ENCODE peak calls at places on chromosome 1, in four cellular contexts. V is colonic mucosa, D is heart right ventricle, F is MCF 10A. Y is an unnamed sample.

GRCh38 chr1:209207701-209208286 is 375.7 kb upstream of the CAMK1G start:
- DNase-seq in V (peak), D (peak), F (peak), Y (peak)

GRCh38 chr1:235940282-235940681 is 73.6 kb upstream of the LYST start:
- DNase-seq in V (no peak), D (no peak), F (no peak), Y (no peak)

GRCh38 chr1:186391841-186392240 is 16.2 kb downstream of the ODR4 start:
- DNase-seq in V (no peak), D (no peak), F (no peak), Y (no peak)

GRCh38 chr1:230185076-230186001 is 118.3 kb downstream of the GALNT2 start:
- DNase-seq in V (no peak), D (no peak), F (no peak), Y (no peak)

GRCh38 chr1:2949966-2950925 is 71.0 kb upstream of the ACTRT2 start:
- DNase-seq in V (no peak), D (no peak), F (no peak), Y (no peak)

GRCh38 chr1:206544562-206545257 is 37.4 kb downstream of the RASSF5 start:
- DNase-seq in V (peak), D (peak), F (peak), Y (peak)

GRCh38 chr1:246425139-246425794 is 81.8 kb downstream of the SMYD3 start:
- DNase-seq in V (no peak), D (no peak), F (peak), Y (no peak)

GRCh38 chr1:32337855-32338636 is 2.0 kb upstream of the MARCKSL1 start:
- DNase-seq in V (peak), D (no peak), F (no peak), Y (no peak)

GRCh38 chr1:118871510-118872240 is 116.5 kb downstream of the TBX15 start:
- DNase-seq in V (no peak), D (no peak), F (no peak), Y (no peak)

GRCh38 chr1:1354271-1355247 is 3.8 kb downstream of the MXRA8 start:
- DNase-seq in V (no peak), D (peak), F (no peak), Y (no peak)

GRCh38 chr1:15958788-15959187 is 17.1 kb downstream of the ZBTB17 start:
- DNase-seq in V (no peak), D (no peak), F (no peak), Y (no peak)

GRCh38 chr1:12491691-12492090 is 126.3 kb downstream of the DHRS3 start:
- DNase-seq in V (no peak), D (no peak), F (no peak), Y (no peak)

GRCh38 chr1:14835725-14836124 is 237.2 kb downstream of the KAZN start:
- DNase-seq in V (no peak), D (no peak), F (no peak), Y (no peak)

GRCh38 chr1:11581455-11581854 is 72.8 kb downstream of the FBXO2 start:
- DNase-seq in V (no peak), D (no peak), F (no peak), Y (no peak)

GRCh38 chr1:184972281-184973055 is 1.8 kb downstream of the NIBAN1 start:
- DNase-seq in V (no peak), D (no peak), F (no peak), Y (no peak)

GRCh38 chr1:50704126-50704525 is 255.9 kb downstream of the FAF1 start:
- DNase-seq in V (no peak), D (no peak), F (peak), Y (no peak)

GRCh38 chr1:2070800-2071530 is 20.8 kb downstream of the PRKCZ start:
- DNase-seq in V (no peak), D (peak), F (no peak), Y (no peak)

GRCh38 chr1:232322162-232322734 is 307.7 kb downstream of the SIPA1L2 start:
- DNase-seq in V (peak), D (no peak), F (no peak), Y (no peak)
- TF ChIP-seq CTCF in V (no peak), D (no peak), F (no peak), Y (no peak)

GRCh38 chr1:205319081-205320018 is 2.2 kb downstream of the NUAK2 start:
- DNase-seq in V (peak), D (peak), F (peak), Y (no peak)

GRCh38 chr1:205316179-205316578 is 5.4 kb downstream of the NUAK2 start:
- DNase-seq in V (no peak), D (no peak), F (no peak), Y (no peak)

GRCh38 chr1:205314986-205315618 is 6.4 kb downstream of the NUAK2 start:
- DNase-seq in V (no peak), D (no peak), F (no peak), Y (no peak)

GRCh38 chr1:205318231-205318991 is 3.1 kb downstream of the NUAK2 start:
- DNase-seq in V (peak), D (no peak), F (peak), Y (no peak)

GRCh38 chr1:205317311-205317917 is 4.1 kb downstream of the NUAK2 start:
- DNase-seq in V (peak), D (peak), F (peak), Y (no peak)
- TF ChIP-seq CTCF in V (no peak), D (no peak), F (no peak), Y (no peak)

GRCh38 chr1:228378453-228379164 is 28.0 kb downstream of the TRIM11 start:
- DNase-seq in V (peak), D (peak), F (peak), Y (peak)
- TF ChIP-seq CTCF in V (peak), D (no peak), F (peak), Y (peak)

GRCh38 chr1:216193839-216194443 is 229.3 kb downstream of the USH2A start:
- DNase-seq in V (no peak), D (no peak), F (peak), Y (no peak)
- TF ChIP-seq CTCF in V (no peak), D (no peak), F (peak), Y (peak)

GRCh38 chr1:37862330-37862729 is 2.9 kb upstream of the MTF1 start:
- DNase-seq in V (no peak), D (no peak), F (peak), Y (no peak)

GRCh38 chr1:37861151-37861550 is 1.8 kb upstream of the MTF1 start:
- DNase-seq in V (no peak), D (no peak), F (no peak), Y (no peak)

GRCh38 chr1:37859507-37860345 is at the start of gene MTF1:
- DNase-seq in V (peak), D (peak), F (peak), Y (peak)

GRCh38 chr1:37858931-37859506 is 373 bp downstream of the MTF1 start:
- DNase-seq in V (no peak), D (no peak), F (no peak), Y (no peak)

DNA sequence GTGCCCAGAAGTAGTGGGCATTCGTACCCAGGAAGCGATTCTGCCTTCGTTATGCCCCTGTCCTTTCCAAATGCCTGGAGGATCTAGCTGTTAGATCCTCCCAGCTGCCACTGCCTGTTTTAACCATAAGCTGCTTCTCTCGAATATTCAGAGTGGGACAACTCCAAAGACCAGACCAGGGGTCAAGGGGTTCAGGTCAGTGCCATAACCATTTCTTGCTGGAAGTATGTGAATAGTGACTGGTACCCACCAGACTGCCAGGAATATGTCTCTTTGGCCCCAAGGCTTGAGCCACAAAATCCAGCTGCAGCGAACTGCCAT is 914 bp upstream of the MTF1 start:
- DNase-seq in V (no peak), D (no peak), F (no peak), Y (no peak)
- TF ChIP-seq CTCF in V (peak), D (no peak), F (peak), Y (peak)

GRCh38 chr1:204142032-204142974 is 9.5 kb downstream of the ETNK2 start:
- DNase-seq in V (no peak), D (no peak), F (no peak), Y (no peak)
- TF ChIP-seq CTCF in V (no peak), D (no peak), F (no peak), Y (peak)

GRCh38 chr1:198687429-198687828 is 48.6 kb downstream of the PTPRC start:
- DNase-seq in V (no peak), D (no peak), F (no peak), Y (no peak)

GRCh38 chr1:198683449-198683848 is 44.6 kb downstream of the PTPRC start:
- DNase-seq in V (no peak), D (no peak), F (no peak), Y (no peak)

GRCh38 chr1:198691063-198691462 is 52.2 kb downstream of the PTPRC start:
- DNase-seq in V (no peak), D (no peak), F (no peak), Y (no peak)

GRCh38 chr1:198681831-198682756 is 43.3 kb downstream of the PTPRC start:
- DNase-seq in V (peak), D (no peak), F (peak), Y (no peak)

GRCh38 chr1:198686069-198686728 is 47.4 kb downstream of the PTPRC start:
- DNase-seq in V (no peak), D (no peak), F (peak), Y (no peak)
- TF ChIP-seq CTCF in V (no peak), D (no peak), F (peak), Y (peak)

GRCh38 chr1:91440845-91441244 is 36.2 kb upstream of the HFM1 start:
- DNase-seq in V (no peak), D (no peak), F (peak), Y (no peak)
- TF ChIP-seq CTCF in V (no peak), D (no peak), F (peak), Y (no peak)

DNA sequence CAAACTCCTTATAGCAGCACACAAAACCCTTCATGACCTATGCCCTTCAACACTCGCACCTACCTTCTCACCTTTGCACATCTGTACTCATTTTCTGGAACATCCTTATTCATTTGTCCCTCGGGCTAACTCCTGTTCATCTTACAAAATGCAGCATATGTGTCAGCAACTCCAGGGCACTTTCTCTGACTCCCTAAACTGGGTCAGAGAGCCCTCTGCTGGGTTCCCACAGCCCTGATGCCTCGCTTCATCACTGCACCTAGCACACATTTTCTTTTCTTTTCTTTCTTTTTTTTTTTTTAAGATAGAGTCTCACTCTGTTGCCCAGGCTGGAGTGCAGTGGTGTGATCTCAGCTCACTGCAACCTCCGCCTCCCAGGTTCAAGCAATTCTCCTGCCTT is 54.0 kb downstream of the RAB3B start:
- DNase-seq in V (no peak), D (no peak), F (peak), Y (no peak)
- TF ChIP-seq CTCF in V (no peak), D (no peak), F (peak), Y (no peak)